ENCODE peak calls at places on chromosomes 11 and 22, in seven cellular contexts. T, I, B, S, O, M and E are unnamed samples.
A peak's percentile ranks its signal among the peaks of the same experiment; 100 is the strongest.

GRCh38 chr11:48083427-48083826 is 103.1 kb downstream of the PTPRJ start:
- DNase-seq in B (no peak), O (no peak), M (no peak), S (peak; percentile 76), I (no peak), T (no peak), E (no peak)

GRCh38 chr11:59012942-59013256 is 73.2 kb upstream of the GLYATL1B start:
- DNase-seq in O (no peak), I (no peak), T (no peak), M (no peak), S (no peak), B (no peak), E (no peak)

GRCh38 chr22:31099386-31099785 is 8.0 kb downstream of the SELENOM start:
- DNase-seq in S (no peak), O (no peak), I (no peak), T (no peak), M (no peak), B (no peak), E (no peak)

GRCh38 chr22:32668254-32669094 is 133.0 kb upstream of the TIMP3 start:
- DNase-seq in I (no peak), B (no peak), S (no peak), O (no peak), T (no peak), M (no peak), E (no peak)

GRCh38 chr22:45154383-45154782 is 9.3 kb upstream of the NUP50 start:
- DNase-seq in O (no peak), B (no peak), S (peak; percentile 65), I (no peak), M (peak; percentile 47), T (no peak), E (no peak)

GRCh38 chr11:18698341-18699268 is at the start of gene TMEM86A:
- DNase-seq in I (peak; percentile 88), B (peak; percentile 96), T (peak; percentile 77), S (peak; percentile 61), M (peak; percentile 88), O (peak; percentile 73), E (peak; percentile 85)

GRCh38 chr22:28043269-28043668 is 124.2 kb upstream of the PITPNB start:
- DNase-seq in O (no peak), I (no peak), M (no peak), T (no peak), S (no peak), B (no peak), E (no peak)

GRCh38 chr11:104830080-104830479 is 68.2 kb downstream of the CASP12 start:
- DNase-seq in O (peak; percentile 58), S (peak; percentile 76), M (peak; percentile 43), T (no peak), I (no peak), B (no peak), E (no peak)

GRCh38 chr11:120172054-120172881 is 34.4 kb upstream of the TRIM29 start:
- DNase-seq in S (peak; percentile 34), M (peak; percentile 39), I (peak; percentile 56), T (peak; percentile 22), O (peak; percentile 52), B (peak; percentile 92), E (peak; percentile 75)

GRCh38 chr11:104967493-104968364 is 645 bp downstream of the CASP4 start:
- DNase-seq in S (no peak), O (peak; percentile 39), T (no peak), M (peak; percentile 75), B (no peak), I (no peak), E (no peak)

GRCh38 chr22:31155425-31155824 is 4.6 kb upstream of the RNF185 start:
- DNase-seq in B (no peak), M (peak; percentile 66), I (no peak), T (no peak), S (peak; percentile 54), O (no peak), E (no peak)

GRCh38 chr11:78061921-78062311 is 1.7 kb upstream of the THRSP start:
- DNase-seq in S (no peak), I (no peak), O (no peak), T (no peak), M (no peak), B (no peak), E (no peak)

GRCh38 chr11:20110908-20111669 is 49.2 kb downstream of the DBX1 start:
- DNase-seq in I (peak; percentile 65), B (peak; percentile 93), O (peak; percentile 93), T (peak; percentile 48), S (peak; percentile 98), M (peak; percentile 61), E (peak; percentile 89)

GRCh38 chr11:79421820-79422219 is 19.0 kb downstream of the TENM4 start:
- DNase-seq in O (no peak), T (no peak), I (no peak), M (no peak), S (no peak), B (no peak), E (no peak)

GRCh38 chr11:84234462-84235202 is 948.5 kb upstream of the CCDC90B start:
- DNase-seq in I (no peak), B (peak; percentile 78), T (no peak), S (no peak), O (no peak), M (no peak), E (no peak)

GRCh38 chr11:12765428-12765827 is 91.2 kb downstream of the TEAD1 start:
- DNase-seq in I (peak; percentile 11), S (no peak), O (no peak), T (peak; percentile 26), M (no peak), B (no peak), E (peak; percentile 11)

GRCh38 chr11:12764187-12764914 is 90.1 kb downstream of the TEAD1 start:
- DNase-seq in B (no peak), T (no peak), I (no peak), S (no peak), M (no peak), O (no peak), E (peak; percentile 28)

GRCh38 chr11:12761029-12761428 is 86.8 kb downstream of the TEAD1 start:
- DNase-seq in O (peak; percentile 37), M (peak; percentile 65), S (peak; percentile 47), I (no peak), B (no peak), T (no peak), E (peak; percentile 23)

GRCh38 chr11:12762283-12762682 is 88.1 kb downstream of the TEAD1 start:
- DNase-seq in T (no peak), B (no peak), O (no peak), S (no peak), I (no peak), M (no peak), E (peak; percentile 22)

DNA sequence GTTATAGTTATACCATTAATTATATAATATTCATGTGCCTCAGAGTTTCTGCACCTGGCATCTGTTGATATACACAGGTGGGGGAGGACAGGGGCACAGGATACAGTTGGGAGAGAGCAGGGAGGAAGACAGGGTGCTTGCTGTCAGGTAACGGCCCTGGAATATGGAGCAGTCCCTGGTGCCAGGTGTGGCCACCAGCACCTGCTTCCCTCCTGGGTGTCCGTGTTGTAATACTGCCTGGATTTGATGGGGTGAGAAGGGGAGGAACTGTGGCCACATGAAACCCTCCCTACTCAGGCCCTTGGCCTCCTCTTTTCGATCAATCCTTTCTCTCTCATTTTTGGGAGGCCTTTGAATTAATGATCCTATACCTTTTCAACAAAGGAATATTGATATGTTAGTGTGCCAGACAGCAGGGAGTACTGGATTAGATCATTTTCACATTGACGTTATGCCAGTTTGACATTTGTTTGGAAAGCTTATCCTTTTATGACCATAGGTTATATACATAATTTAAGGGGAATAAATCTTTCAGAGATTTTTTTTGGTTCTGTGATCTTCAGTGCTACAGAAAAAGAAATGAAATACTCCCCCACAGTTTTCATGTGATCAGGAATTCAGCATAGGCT is 88.6 kb downstream of the TEAD1 start:
- DNase-seq in O (no peak), T (no peak), B (no peak), S (no peak), I (no peak), M (no peak), E (peak; percentile 36)
- H4K20me1 ChIP-seq in O (no peaks in the 10 kb centered on the region), T (no peaks in the 10 kb centered on the region), B (peaks cover 70% of the 10 kb centered on the region), S (no peaks in the 10 kb centered on the region), I (no peaks in the 10 kb centered on the region), M (no peaks in the 10 kb centered on the region), E (no peaks in the 10 kb centered on the region)

GRCh38 chr22:24205438-24206189 is 24.3 kb downstream of the SUSD2 start:
- DNase-seq in S (no peak), M (no peak), B (peak; percentile 35), I (no peak), O (peak; percentile 29), T (no peak), E (no peak)

GRCh38 chr22:24209016-24209415 is 27.7 kb downstream of the SUSD2 start:
- DNase-seq in B (no peak), O (no peak), M (no peak), S (no peak), T (no peak), I (no peak), E (no peak)

GRCh38 chr22:24208012-24208749 is 26.9 kb downstream of the SUSD2 start:
- DNase-seq in B (no peak), I (no peak), M (peak; percentile 98), O (peak; percentile 97), S (peak; percentile 99), T (no peak), E (no peak)

GRCh38 chr22:24201681-24202590 is 20.6 kb downstream of the SUSD2 start:
- DNase-seq in M (no peak), O (no peak), I (no peak), B (no peak), S (peak; percentile 64), T (no peak), E (no peak)

GRCh38 chr22:24207264-24208011 is 26.2 kb downstream of the SUSD2 start:
- DNase-seq in I (no peak), O (no peak), M (peak; percentile 53), B (no peak), S (peak; percentile 35), T (no peak), E (no peak)
- H3K4me1 ChIP-seq in I (peaks cover 15% of the 10 kb centered on the region), O (peaks cover 33% of the 10 kb centered on the region), M (peaks cover 43% of the 10 kb centered on the region), B (peaks cover 5% of the 10 kb centered on the region), S (peaks cover 15% of the 10 kb centered on the region), T (peaks cover 21% of the 10 kb centered on the region), E (peaks cover 25% of the 10 kb centered on the region)

GRCh38 chr22:35972559-35972958 is 56.1 kb downstream of the RBFOX2 start:
- DNase-seq in M (no peak), O (peak; percentile 33), I (no peak), B (no peak), S (peak; percentile 24), T (no peak), E (no peak)

GRCh38 chr22:35973388-35973787 is 55.2 kb downstream of the RBFOX2 start:
- DNase-seq in S (peak; percentile 33), O (no peak), B (no peak), I (no peak), T (no peak), M (no peak), E (no peak)

GRCh38 chr22:35967046-35967397 is 61.6 kb downstream of the RBFOX2 start:
- DNase-seq in I (no peak), O (no peak), M (no peak), T (no peak), S (no peak), B (no peak), E (no peak)

GRCh38 chr22:35970601-35971417 is 57.8 kb downstream of the RBFOX2 start:
- DNase-seq in T (no peak), B (no peak), O (no peak), S (peak; percentile 20), M (no peak), I (no peak), E (no peak)

GRCh38 chr22:35971418-35972119 is 57.1 kb downstream of the RBFOX2 start:
- DNase-seq in B (no peak), S (peak; percentile 92), O (no peak), T (no peak), M (peak; percentile 61), I (peak; percentile 23), E (no peak)
- H3K79me2 ChIP-seq in B (peaks cover 99% of the 10 kb centered on the region), S (peaks cover 60% of the 10 kb centered on the region), O (peaks cover 92% of the 10 kb centered on the region), T (no peaks in the 10 kb centered on the region), M (peaks cover 54% of the 10 kb centered on the region), I (peaks cover 7% of the 10 kb centered on the region), E (no peaks in the 10 kb centered on the region)

GRCh38 chr11:10481567-10482349 is 26.7 kb downstream of the AMPD3 start:
- DNase-seq in T (no peak), O (no peak), S (no peak), I (no peak), B (no peak), M (no peak), E (no peak)
- H4K20me1 ChIP-seq in T (peaks cover 3% of the 10 kb centered on the region), O (no peaks in the 10 kb centered on the region), S (no peaks in the 10 kb centered on the region), I (peaks cover 3% of the 10 kb centered on the region), B (no peaks in the 10 kb centered on the region), M (no peaks in the 10 kb centered on the region), E (no peaks in the 10 kb centered on the region)